ENCODE peak calls at places on chromosomes 1 and 21, in six cellular contexts. One of them, this sample, is unnamed.

GRCh38 chr1:23923592-23924495 is 10.7 kb upstream of the CNR2 start:
- DNase-seq in RWPE2: no peak
- DNase-seq in endothelial cell of umbilical vein: no peak
- DNase-seq in Panc1: no peak
- DNase-seq in cardiac muscle cell: no peak
- DNase-seq in prostate gland: no peak
- DNase-seq in this sample: no peak

GRCh38 chr21:42062543-42063022 is 8.5 kb upstream of the UMODL1 start:
- DNase-seq in cardiac muscle cell: no peak
- DNase-seq in RWPE2: no peak
- DNase-seq in prostate gland: no peak
- DNase-seq in endothelial cell of umbilical vein: no peak
- DNase-seq in Panc1: no peak
- DNase-seq in this sample: peak; percentile 39

GRCh38 chr1:234781241-234782056 is 171.5 kb upstream of the IRF2BP2 start:
- DNase-seq in prostate gland: no peak
- DNase-seq in cardiac muscle cell: no peak
- DNase-seq in endothelial cell of umbilical vein: peak; percentile 18
- DNase-seq in RWPE2: no peak
- DNase-seq in Panc1: no peak
- DNase-seq in this sample: no peak

GRCh38 chr1:108947871-108948525 is 15.3 kb downstream of the CLCC1 start:
- DNase-seq in RWPE2: no peak
- DNase-seq in cardiac muscle cell: no peak
- DNase-seq in Panc1: no peak
- DNase-seq in endothelial cell of umbilical vein: peak; percentile 58
- DNase-seq in prostate gland: peak; percentile 14
- DNase-seq in this sample: no peak

GRCh38 chr21:36747114-36747814 is 48.3 kb downstream of the SIM2 start:
- DNase-seq in endothelial cell of umbilical vein: no peak
- DNase-seq in RWPE2: no peak
- DNase-seq in prostate gland: no peak
- DNase-seq in cardiac muscle cell: peak; percentile 1
- DNase-seq in Panc1: no peak
- DNase-seq in this sample: no peak

GRCh38 chr1:245389878-245390277 is 235.1 kb downstream of the KIF26B start:
- DNase-seq in Panc1: no peak
- DNase-seq in cardiac muscle cell: no peak
- DNase-seq in prostate gland: no peak
- DNase-seq in RWPE2: no peak
- DNase-seq in endothelial cell of umbilical vein: no peak
- DNase-seq in this sample: no peak

GRCh38 chr21:34724857-34725195 is 56.0 kb downstream of the CLIC6 start:
- DNase-seq in prostate gland: no peak
- DNase-seq in RWPE2: no peak
- DNase-seq in cardiac muscle cell: no peak
- DNase-seq in Panc1: no peak
- DNase-seq in endothelial cell of umbilical vein: no peak
- DNase-seq in this sample: no peak

GRCh38 chr21:42568377-42568776 is 54.7 kb downstream of the SLC37A1 start:
- DNase-seq in prostate gland: no peak
- DNase-seq in RWPE2: peak; percentile 29
- DNase-seq in Panc1: no peak
- DNase-seq in endothelial cell of umbilical vein: no peak
- DNase-seq in cardiac muscle cell: no peak
- DNase-seq in this sample: no peak

GRCh38 chr1:161935264-161935663 is 88.4 kb downstream of the OLFML2B start:
- DNase-seq in endothelial cell of umbilical vein: no peak
- DNase-seq in Panc1: no peak
- DNase-seq in prostate gland: no peak
- DNase-seq in cardiac muscle cell: no peak
- DNase-seq in RWPE2: no peak
- DNase-seq in this sample: no peak

GRCh38 chr1:28416509-28417194 is 47.1 kb downstream of the PHACTR4 start:
- DNase-seq in endothelial cell of umbilical vein: no peak
- DNase-seq in RWPE2: no peak
- DNase-seq in Panc1: no peak
- DNase-seq in prostate gland: no peak
- DNase-seq in cardiac muscle cell: no peak
- DNase-seq in this sample: no peak

GRCh38 chr1:43861337-43861736 is 72.3 kb upstream of the ARTN start:
- DNase-seq in prostate gland: no peak
- DNase-seq in cardiac muscle cell: no peak
- DNase-seq in RWPE2: no peak
- DNase-seq in endothelial cell of umbilical vein: peak; percentile 69
- DNase-seq in Panc1: no peak
- DNase-seq in this sample: no peak

GRCh38 chr1:199490804-199491527 is 536.5 kb upstream of the NR5A2 start:
- DNase-seq in RWPE2: no peak
- DNase-seq in cardiac muscle cell: no peak
- DNase-seq in endothelial cell of umbilical vein: no peak
- DNase-seq in Panc1: no peak
- DNase-seq in prostate gland: no peak
- DNase-seq in this sample: no peak
- H3K27ac ChIP-seq in RWPE2: peak overlapping the region; percentile 19
- H3K27ac ChIP-seq in cardiac muscle cell: no peak overlapping the region
- H3K27ac ChIP-seq in endothelial cell of umbilical vein: no peak overlapping the region
- H3K27ac ChIP-seq in Panc1: no peak overlapping the region
- H3K27ac ChIP-seq in prostate gland: no peak overlapping the region
- H3K27ac ChIP-seq in this sample: no peak overlapping the region

DNA sequence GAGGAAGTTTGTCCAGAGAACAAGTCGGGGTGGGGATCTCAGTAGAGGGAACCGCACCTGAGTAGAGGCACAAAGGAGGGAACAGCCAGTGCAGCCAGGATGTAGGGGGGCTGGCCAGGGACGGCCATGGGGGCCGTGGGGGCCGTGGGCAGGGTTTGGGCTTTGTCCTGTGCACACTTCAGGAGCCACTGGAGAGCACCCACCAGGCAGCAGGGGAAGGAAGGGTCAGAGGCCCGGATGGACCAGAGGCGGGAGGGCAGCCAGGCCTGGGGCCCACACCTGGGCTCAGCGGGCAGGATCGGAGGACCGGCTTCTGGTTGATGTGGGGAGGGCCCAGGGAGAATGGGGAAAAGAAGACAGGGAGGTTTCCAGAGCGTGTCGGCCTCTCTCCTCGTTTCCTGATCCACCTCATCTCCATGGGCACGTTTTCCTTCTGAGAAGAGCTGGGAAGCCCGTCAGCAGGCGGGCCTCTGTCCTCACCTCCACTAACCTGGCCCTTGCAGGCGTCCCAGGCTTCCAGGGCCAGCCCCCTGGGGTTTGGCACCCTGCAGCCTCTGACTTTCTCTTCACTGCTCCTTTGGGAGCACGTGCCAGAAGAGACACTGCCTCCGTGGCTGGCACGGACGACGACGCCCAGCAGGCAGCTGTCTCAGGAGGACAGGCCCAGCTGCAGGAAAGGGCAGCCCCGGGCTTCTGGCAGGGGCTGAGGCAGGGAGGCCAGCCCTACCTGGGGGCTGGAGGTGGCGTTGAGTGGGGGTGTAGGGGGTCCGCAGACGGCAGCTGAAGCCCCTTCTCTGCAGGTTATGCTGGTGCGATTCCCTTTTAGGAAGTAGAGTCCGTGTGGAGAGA is 16.8 kb upstream of the PDXK start:
- DNase-seq in cardiac muscle cell: no peak
- DNase-seq in RWPE2: no peak
- DNase-seq in Panc1: no peak
- DNase-seq in endothelial cell of umbilical vein: no peak
- DNase-seq in prostate gland: no peak
- DNase-seq in this sample: no peak
- H3K36me3 ChIP-seq in cardiac muscle cell: no peaks in the 10 kb centered on the region
- H3K36me3 ChIP-seq in RWPE2: peaks cover 2% of the 10 kb centered on the region
- H3K36me3 ChIP-seq in Panc1: no peaks in the 10 kb centered on the region
- H3K36me3 ChIP-seq in endothelial cell of umbilical vein: no peaks in the 10 kb centered on the region
- H3K36me3 ChIP-seq in prostate gland: no peaks in the 10 kb centered on the region
- H3K36me3 ChIP-seq in this sample: peaks cover under 1% of the 10 kb centered on the region

DNA sequence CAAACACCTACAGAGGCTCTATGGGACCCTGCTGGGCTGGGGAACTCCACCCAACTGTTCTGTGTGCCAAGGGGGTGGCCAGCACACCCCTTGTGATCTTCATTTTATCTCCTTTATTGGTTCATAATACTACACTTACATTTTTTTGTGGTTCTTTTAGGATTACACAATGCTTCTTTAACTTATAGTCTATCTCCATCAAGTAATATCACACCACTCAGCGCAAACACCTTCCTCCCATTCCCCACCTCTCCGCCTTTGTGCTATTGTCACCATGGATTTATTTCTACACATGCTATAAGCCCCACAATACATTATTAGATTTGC is 15.9 kb downstream of the EFNA3 start:
- DNase-seq in Panc1: no peak
- DNase-seq in RWPE2: no peak
- DNase-seq in prostate gland: no peak
- DNase-seq in cardiac muscle cell: no peak
- DNase-seq in endothelial cell of umbilical vein: no peak
- DNase-seq in this sample: no peak
- TF ChIP-seq CTCF in Panc1: no peak
- TF ChIP-seq CTCF in RWPE2: peak; percentile 55
- TF ChIP-seq CTCF in prostate gland: no peak
- TF ChIP-seq CTCF in cardiac muscle cell: no peak
- TF ChIP-seq CTCF in endothelial cell of umbilical vein: no peak
- TF ChIP-seq CTCF in this sample: no peak

GRCh38 chr1:34847094-34847493 is 12.5 kb downstream of the SMIM12 start:
- DNase-seq in Panc1: no peak
- DNase-seq in prostate gland: no peak
- DNase-seq in cardiac muscle cell: no peak
- DNase-seq in endothelial cell of umbilical vein: peak; percentile 30
- DNase-seq in RWPE2: no peak
- DNase-seq in this sample: no peak

GRCh38 chr1:34843392-34844251 is 15.9 kb downstream of the SMIM12 start:
- DNase-seq in endothelial cell of umbilical vein: peak; percentile 84
- DNase-seq in RWPE2: no peak
- DNase-seq in cardiac muscle cell: no peak
- DNase-seq in Panc1: no peak
- DNase-seq in prostate gland: no peak
- DNase-seq in this sample: no peak

GRCh38 chr1:34844252-34844634 is 15.3 kb downstream of the SMIM12 start:
- DNase-seq in prostate gland: no peak
- DNase-seq in Panc1: no peak
- DNase-seq in endothelial cell of umbilical vein: peak; percentile 77
- DNase-seq in cardiac muscle cell: no peak
- DNase-seq in RWPE2: no peak
- DNase-seq in this sample: no peak

GRCh38 chr1:34846265-34846664 is 13.3 kb downstream of the SMIM12 start:
- DNase-seq in prostate gland: no peak
- DNase-seq in endothelial cell of umbilical vein: no peak
- DNase-seq in Panc1: no peak
- DNase-seq in cardiac muscle cell: no peak
- DNase-seq in RWPE2: no peak
- DNase-seq in this sample: no peak

DNA sequence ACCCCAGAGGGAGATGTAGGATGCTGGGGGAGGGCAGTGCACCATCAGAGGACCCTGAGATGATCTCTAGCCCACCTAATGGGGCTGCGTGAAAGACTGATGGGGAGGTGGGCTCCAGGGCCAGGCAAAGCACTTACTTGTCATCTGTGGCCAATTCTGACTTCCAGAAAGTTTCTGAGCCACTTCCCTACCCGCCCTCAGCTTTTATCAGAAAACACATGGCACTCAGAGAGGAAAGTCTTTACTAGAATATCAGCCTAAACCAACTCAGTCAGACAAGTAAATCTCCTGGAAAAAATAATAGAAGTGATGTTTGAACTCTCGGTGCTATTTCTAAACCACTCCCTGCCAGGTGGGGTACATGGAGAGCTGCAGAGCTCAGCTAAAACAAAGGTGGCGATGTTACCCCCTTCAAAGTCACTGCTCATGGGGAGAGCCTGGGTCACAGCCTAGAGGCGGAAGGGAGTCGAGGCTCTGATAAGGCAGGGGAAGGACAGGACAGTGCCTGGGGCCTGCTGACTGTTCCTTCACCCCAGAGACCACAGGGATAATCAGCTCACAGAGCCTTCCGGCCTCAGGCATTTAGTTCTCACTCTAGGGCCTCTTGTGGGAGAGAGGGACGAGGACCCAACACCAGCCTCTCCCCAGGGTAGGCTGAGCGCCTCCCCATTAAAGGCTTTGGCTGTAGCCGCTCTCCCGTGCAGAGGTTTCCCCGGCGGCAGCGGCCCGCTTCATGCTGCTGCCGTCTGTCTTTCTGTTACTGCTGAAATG is 14.2 kb downstream of the SMIM12 start:
- DNase-seq in prostate gland: no peak
- DNase-seq in Panc1: no peak
- DNase-seq in cardiac muscle cell: no peak
- DNase-seq in RWPE2: no peak
- DNase-seq in endothelial cell of umbilical vein: no peak
- DNase-seq in this sample: no peak
- H3K27ac ChIP-seq in prostate gland: no peak overlapping the region
- H3K27ac ChIP-seq in Panc1: no peak overlapping the region
- H3K27ac ChIP-seq in cardiac muscle cell: no peak overlapping the region
- H3K27ac ChIP-seq in RWPE2: no peak overlapping the region
- H3K27ac ChIP-seq in endothelial cell of umbilical vein: no peak overlapping the region
- H3K27ac ChIP-seq in this sample: no peak overlapping the region

GRCh38 chr1:35439626-35440025 is 117.6 kb downstream of the KIAA0319L start:
- DNase-seq in prostate gland: no peak
- DNase-seq in endothelial cell of umbilical vein: no peak
- DNase-seq in Panc1: no peak
- DNase-seq in RWPE2: no peak
- DNase-seq in cardiac muscle cell: no peak
- DNase-seq in this sample: no peak

GRCh38 chr1:35443768-35444518 is 113.3 kb downstream of the KIAA0319L start:
- DNase-seq in cardiac muscle cell: no peak
- DNase-seq in Panc1: no peak
- DNase-seq in prostate gland: no peak
- DNase-seq in RWPE2: no peak
- DNase-seq in endothelial cell of umbilical vein: no peak
- DNase-seq in this sample: no peak

GRCh38 chr1:35444519-35444774 is 112.8 kb downstream of the KIAA0319L start:
- DNase-seq in cardiac muscle cell: no peak
- DNase-seq in prostate gland: no peak
- DNase-seq in endothelial cell of umbilical vein: no peak
- DNase-seq in RWPE2: no peak
- DNase-seq in Panc1: no peak
- DNase-seq in this sample: no peak

GRCh38 chr1:35442737-35443136 is 114.5 kb downstream of the KIAA0319L start:
- DNase-seq in RWPE2: no peak
- DNase-seq in cardiac muscle cell: no peak
- DNase-seq in Panc1: no peak
- DNase-seq in prostate gland: no peak
- DNase-seq in endothelial cell of umbilical vein: no peak
- DNase-seq in this sample: no peak

DNA sequence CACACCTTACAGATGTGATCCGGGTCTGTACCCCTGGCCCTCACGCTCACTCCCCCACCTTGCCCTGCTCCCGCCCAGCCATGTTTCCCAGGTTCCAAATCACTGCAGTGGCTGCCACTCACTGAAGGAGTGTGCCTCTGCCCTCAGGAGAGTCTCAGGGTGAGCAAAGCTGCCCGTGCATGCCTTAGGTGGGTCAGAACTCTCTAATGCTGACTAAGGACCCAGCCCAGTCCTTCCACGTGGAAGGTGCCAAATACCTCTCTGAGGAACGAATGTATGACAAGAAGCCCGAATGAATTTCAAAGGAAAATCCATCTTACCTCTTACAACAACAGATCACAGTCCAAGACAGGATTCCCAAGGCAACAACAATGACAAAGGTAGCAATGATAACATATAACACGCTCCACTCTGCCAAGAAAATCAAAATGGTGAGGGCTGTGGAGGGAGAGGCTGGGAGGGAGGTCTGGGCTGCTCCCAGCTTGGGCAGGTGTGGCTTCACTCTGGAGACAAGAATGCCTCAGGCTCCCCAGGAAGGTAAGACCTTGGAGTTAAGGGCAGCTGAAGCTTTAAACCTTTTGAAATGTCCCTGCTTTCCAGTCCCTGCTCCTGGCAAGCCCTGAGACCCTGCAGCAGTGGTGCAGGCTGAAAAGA is 115.2 kb downstream of the KIAA0319L start:
- DNase-seq in RWPE2: no peak
- DNase-seq in cardiac muscle cell: no peak
- DNase-seq in endothelial cell of umbilical vein: no peak
- DNase-seq in Panc1: no peak
- DNase-seq in prostate gland: no peak
- DNase-seq in this sample: no peak
- H3K36me3 ChIP-seq in RWPE2: peaks cover 45% of the 10 kb centered on the region
- H3K36me3 ChIP-seq in cardiac muscle cell: peaks cover 40% of the 10 kb centered on the region
- H3K36me3 ChIP-seq in endothelial cell of umbilical vein: no peaks in the 10 kb centered on the region
- H3K36me3 ChIP-seq in Panc1: peaks cover 2% of the 10 kb centered on the region
- H3K36me3 ChIP-seq in prostate gland: no peaks in the 10 kb centered on the region
- H3K36me3 ChIP-seq in this sample: peaks cover 95% of the 10 kb centered on the region